ENCODE peak calls at places on chromosomes 7 and 10, in ten cellular contexts. L is RWPE2; R is CD8-positive, alpha-beta T cell; B is fibroblast of pulmonary artery; A is BJ; F is adrenal gland; I is IMR-90; J is upper lobe of right lung; T is AG04450; H is heart right ventricle. M is an unnamed sample.

GRCh38 chr10:60594476-60595051 is 183.7 kb upstream of the CDK1 start:
- DNase-seq in L (no peak), I (peak), R (no peak), F (no peak), H (no peak), B (peak), J (no peak), T (no peak), A (no peak), M (peak)

GRCh38 chr7:98569606-98570337 is 47.3 kb upstream of the NPTX2 start:
- DNase-seq in R (no peak), J (no peak), H (peak), A (no peak), I (no peak), B (peak), T (no peak), F (peak), L (no peak), M (no peak)

GRCh38 chr7:13034693-13035092 is 347.3 kb downstream of the ARL4A start:
- DNase-seq in T (no peak), J (no peak), A (no peak), F (no peak), I (no peak), H (no peak), R (no peak), B (no peak), L (no peak), M (no peak)

GRCh38 chr10:29947701-29948060 is 111.7 kb downstream of the JCAD start:
- DNase-seq in H (no peak), R (no peak), T (no peak), A (no peak), J (no peak), B (no peak), L (no peak), F (no peak), I (no peak), M (no peak)

GRCh38 chr7:115015619-115016018 is 93.7 kb downstream of the MDFIC start:
- DNase-seq in F (no peak), I (peak), H (no peak), A (peak), J (no peak), B (peak), T (peak), L (no peak), R (no peak), M (no peak)

GRCh38 chr10:14396441-14397048 is 65.8 kb upstream of the FRMD4A start:
- DNase-seq in A (no peak), I (no peak), L (no peak), H (no peak), J (no peak), F (no peak), B (peak), R (no peak), T (peak), M (no peak)

GRCh38 chr10:86688398-86688921 is 20.1 kb downstream of the LDB3 start:
- DNase-seq in B (peak), T (peak), A (no peak), J (no peak), H (no peak), R (peak), F (peak), I (peak), L (no peak), M (peak)

GRCh38 chr7:52273685-52274610 is 761.5 kb upstream of the POM121L12 start:
- DNase-seq in I (no peak), J (peak), R (no peak), F (no peak), H (peak), B (peak), A (no peak), L (no peak), T (no peak), M (no peak)

GRCh38 chr10:112071596-112072133 is 111.9 kb downstream of the GPAM start:
- DNase-seq in L (no peak), T (no peak), B (no peak), H (no peak), I (no peak), A (no peak), R (no peak), J (no peak), F (no peak), M (no peak)

DNA sequence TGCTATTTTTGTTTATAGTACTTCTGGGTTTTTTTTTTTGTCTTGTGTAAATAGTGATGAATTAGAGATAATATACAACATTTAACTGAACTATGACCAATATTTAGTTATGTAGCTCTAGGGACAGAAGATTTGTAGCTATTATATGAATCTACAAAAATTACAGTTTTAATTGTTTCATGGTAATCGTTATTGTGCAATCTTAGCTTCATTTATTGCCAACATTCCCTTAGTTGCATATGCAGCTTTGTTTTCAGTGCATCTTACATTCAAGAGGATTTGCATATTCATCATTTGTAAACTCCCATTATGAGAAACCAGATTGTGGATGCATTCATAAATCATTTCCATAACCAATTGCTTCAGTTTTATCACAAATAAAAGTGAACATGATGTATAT is 68.8 kb downstream of the MALRD1 start:
- DNase-seq in T (no peak), L (no peak), I (no peak), H (no peak), B (no peak), J (no peak), F (no peak), A (no peak), R (no peak), M (no peak)
- H3K4me3 ChIP-seq in T (no peak), L (no peak), I (no peak), H (no peak), B (no peak), J (no peak), F (no peak), A (no peak), R (no peak), M (no peak)

DNA sequence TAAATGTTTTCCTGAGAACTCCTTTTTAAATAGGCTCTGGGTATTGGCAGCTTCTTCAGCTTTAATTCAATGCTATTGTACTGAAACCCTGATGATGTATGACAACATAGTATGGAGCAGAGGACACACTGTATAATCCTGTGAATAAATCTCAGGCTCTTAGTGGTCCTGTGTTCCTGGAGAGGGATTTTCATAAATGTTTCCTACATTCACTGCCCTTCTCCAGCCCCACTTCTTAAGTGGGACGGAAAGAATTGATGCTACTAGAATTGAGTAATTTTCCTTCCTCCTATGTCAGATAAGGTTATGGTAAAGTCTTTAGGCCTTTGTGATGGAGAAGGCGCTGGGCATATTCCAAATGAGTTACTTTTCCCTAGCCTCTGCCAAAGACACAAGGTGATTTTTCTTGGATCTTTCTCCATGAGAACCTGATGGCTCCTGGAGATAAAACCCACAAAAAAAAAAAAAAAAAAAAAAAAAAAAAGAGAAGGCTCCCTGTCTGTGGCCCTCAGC is 779.4 kb downstream of the TNS3 start:
- DNase-seq in B (no peak), H (no peak), R (no peak), F (no peak), T (no peak), A (no peak), L (no peak), I (no peak), J (no peak), M (no peak)
- TF ChIP-seq CTCF in B (no peak), H (no peak), R (no peak), F (no peak), T (no peak), A (no peak), L (no peak), I (no peak), J (no peak), M (no peak)

DNA sequence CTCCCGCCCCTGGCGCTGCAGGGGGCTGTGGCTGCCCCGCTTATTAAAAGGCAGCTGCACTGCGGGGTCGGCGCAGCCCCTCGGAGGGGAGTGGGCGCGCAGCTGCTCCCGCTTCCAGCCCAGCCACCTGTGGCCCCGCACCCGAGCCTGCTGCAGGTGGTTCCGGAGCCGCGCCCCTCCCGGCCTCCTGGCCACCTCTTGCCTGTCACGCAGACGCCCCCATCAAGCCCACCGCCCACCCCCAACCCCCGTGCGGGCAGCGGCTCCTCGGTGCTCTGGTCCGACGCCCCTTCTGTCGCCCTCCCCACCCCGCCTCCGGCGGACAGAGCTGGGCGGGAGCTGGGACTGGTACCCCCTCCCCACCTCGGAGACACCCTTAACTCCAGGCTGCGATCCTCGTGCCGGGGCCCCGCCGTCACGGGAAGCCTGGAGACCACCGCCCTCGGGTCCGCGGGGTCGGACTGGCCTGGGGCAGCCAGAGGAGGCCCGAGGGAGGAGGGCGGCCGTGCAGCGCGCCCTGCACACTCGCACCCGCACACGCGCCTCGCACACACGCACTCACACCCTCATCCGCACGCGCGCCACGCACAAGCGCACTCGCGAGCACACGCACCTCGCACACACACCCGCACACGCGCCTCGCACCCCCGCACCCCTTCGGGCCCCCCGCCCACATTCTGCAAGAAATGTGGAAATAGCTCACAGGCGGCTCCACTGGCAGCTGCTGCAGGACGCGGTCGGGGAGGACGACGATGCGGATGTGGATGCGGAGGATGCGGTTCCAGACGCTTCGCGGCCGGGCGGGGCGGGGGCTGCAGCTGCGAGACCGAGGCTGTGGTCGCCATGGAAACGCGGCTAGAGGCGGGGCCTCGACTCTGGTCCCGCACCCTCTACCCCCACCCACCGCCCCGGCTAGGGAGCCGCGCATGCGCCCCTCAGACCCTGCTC is at the start of gene CALY:
- DNase-seq in A (no peak), H (no peak), J (peak), T (no peak), R (peak), F (no peak), I (no peak), B (no peak), L (no peak), M (no peak)
- H3K4me3 ChIP-seq in A (peak), H (peak), J (peak), T (peak), R (peak), F (peak), I (peak), B (no peak), L (no peak), M (peak)

GRCh38 chr7:117480978-117481377 is 1.2 kb downstream of the CFTR start:
- DNase-seq in H (no peak), I (no peak), R (no peak), J (no peak), L (no peak), B (no peak), F (no peak), A (no peak), T (no peak), M (no peak)
- TF ChIP-seq CTCF in H (no peak), I (no peak), R (no peak), J (no peak), L (no peak), B (no peak), F (no peak), A (no peak), T (peak), M (no peak)

GRCh38 chr10:46292573-46293023 is 5.8 kb downstream of the ANTXRL start:
- DNase-seq in I (no peak), L (no peak), A (no peak), B (no peak), R (no peak), J (peak), T (no peak), H (no peak), F (no peak), M (no peak)
- H3K4me3 ChIP-seq in I (no peak), L (no peak), A (no peak), B (no peak), R (no peak), J (no peak), T (no peak), H (no peak), F (no peak), M (no peak)

M was measured in AG09309.